ENCODE peak calls at places on chromosomes 6 and 20, in four cellular contexts. V is tibial nerve, R is mesothelial cell of epicardium, T is neural crest cell. J is an unnamed sample.

GRCh38 chr6:39370021-39370420 is 47.5 kb upstream of the KCNK16 start:
- DNase-seq in V (no peak), R (no peak), T (no peak), J (no peak)

GRCh38 chr6:22888147-22888831 is 318.9 kb downstream of the HDGFL1 start:
- DNase-seq in R (no peak), T (no peak), V (no peak), J (no peak)

GRCh38 chr6:52157301-52157930 is 28.8 kb upstream of the IL17A start:
- DNase-seq in R (no peak), V (no peak), T (no peak), J (no peak)

GRCh38 chr6:140253096-140253495 is 878.6 kb upstream of the CITED2 start:
- DNase-seq in R (no peak), V (no peak), T (no peak), J (no peak)

GRCh38 chr6:1817033-1817761 is 207.5 kb downstream of the FOXC1 start:
- DNase-seq in R (no peak), V (no peak), T (no peak), J (no peak)

GRCh38 chr20:22807646-22808045 is 223.3 kb upstream of the FOXA2 start:
- DNase-seq in V (no peak), T (no peak), R (no peak), J (no peak)

GRCh38 chr20:49445176-49445575 is 37.3 kb downstream of the KCNB1 start:
- DNase-seq in T (no peak), R (no peak), V (no peak), J (no peak)

GRCh38 chr6:39313526-39314272 is 520 bp downstream of the KCNK17 start:
- DNase-seq in V (no peak), R (no peak), T (peak), J (no peak)

GRCh38 chr20:7608246-7608645 is 332.0 kb downstream of the HAO1 start:
- DNase-seq in R (no peak), T (peak), V (no peak), J (no peak)

GRCh38 chr6:23704655-23705054 is 421.4 kb upstream of the NRSN1 start:
- DNase-seq in V (no peak), T (no peak), R (no peak), J (no peak)

GRCh38 chr20:9079038-9079731 is 10.3 kb downstream of the PLCB4 start:
- DNase-seq in R (no peak), T (no peak), V (no peak), J (no peak)

GRCh38 chr6:150267686-150268561 is 100.9 kb upstream of the IYD start:
- DNase-seq in V (peak), T (no peak), R (no peak), J (no peak)
- TF ChIP-seq CTCF in V (no peak), T (no peak), R (no peak), J (no peak)

GRCh38 chr6:136030131-136030530 is 178.6 kb downstream of the PDE7B start:
- DNase-seq in R (no peak), T (no peak), V (no peak), J (no peak)

GRCh38 chr6:136036071-136036380 is 184.5 kb downstream of the PDE7B start:
- DNase-seq in T (no peak), V (no peak), R (no peak), J (no peak)

GRCh38 chr6:136035378-136036070 is 184.0 kb downstream of the PDE7B start:
- DNase-seq in T (no peak), R (no peak), V (no peak), J (no peak)

GRCh38 chr6:136034422-136034821 is 182.9 kb downstream of the PDE7B start:
- DNase-seq in T (no peak), R (no peak), V (no peak), J (no peak)

DNA sequence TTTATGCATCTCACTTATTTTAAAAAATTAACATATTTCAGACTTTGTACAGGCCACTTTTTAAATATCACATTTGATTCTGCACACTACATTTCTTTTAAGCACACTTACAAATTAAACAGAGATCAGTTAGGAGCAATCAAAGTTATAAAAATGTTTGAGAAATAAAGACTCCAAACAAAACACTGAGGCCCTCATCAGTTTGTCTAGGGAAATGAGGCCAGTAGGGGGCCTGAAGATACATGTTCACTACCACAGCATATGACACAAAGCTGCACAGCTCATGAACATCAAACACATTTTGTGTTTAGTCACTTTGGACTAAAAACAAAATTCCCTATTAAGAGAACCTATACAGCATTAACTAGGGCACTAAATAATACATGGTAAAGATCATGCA is 180.5 kb downstream of the PDE7B start:
- DNase-seq in V (peak), T (no peak), R (no peak), J (no peak)
- TF ChIP-seq CTCF in V (no peak), T (peak), R (peak), J (no peak)

GRCh38 chr6:37696841-37697735 is 595 bp downstream of the MDGA1 start:
- DNase-seq in R (peak), V (peak), T (peak), J (peak)
- TF ChIP-seq CTCF in R (no peak), V (no peak), T (peak), J (no peak)

DNA sequence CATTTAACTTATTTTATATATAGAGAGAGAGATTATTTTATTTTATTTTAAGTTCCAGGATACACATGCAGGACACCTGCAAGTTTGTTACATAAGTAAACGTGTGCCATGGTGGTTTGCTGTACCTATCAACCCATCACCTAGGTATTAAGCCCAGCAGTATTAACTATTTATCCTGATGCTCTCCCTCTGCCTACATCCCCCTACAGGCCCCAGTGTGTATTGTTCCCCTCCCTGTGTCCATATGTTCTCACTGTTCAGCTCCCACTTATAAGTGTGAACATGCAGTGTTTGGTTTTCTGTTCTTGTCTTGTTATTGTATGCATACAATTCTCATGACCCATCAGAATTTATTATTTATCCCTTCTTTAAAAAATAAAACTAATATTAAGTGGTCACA is 34.6 kb downstream of the FKBP1C start:
- DNase-seq in T (no peak), R (no peak), V (no peak), J (no peak)
- TF ChIP-seq CTCF in T (peak), R (no peak), V (no peak), J (no peak)

DNA sequence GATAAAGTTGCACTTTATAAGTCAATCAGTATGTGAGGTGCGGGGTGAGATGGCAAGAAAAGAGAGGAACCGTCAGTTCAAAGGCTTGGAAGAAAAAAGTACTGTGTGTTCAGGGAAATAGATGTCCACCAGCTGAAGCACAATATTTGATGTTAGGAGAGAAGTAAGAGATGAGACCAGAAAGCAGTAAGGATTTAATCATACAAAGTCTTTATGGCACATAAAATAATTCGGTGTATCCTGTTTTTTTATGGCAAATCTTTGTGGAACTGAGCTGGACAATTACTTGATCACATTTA is 197.2 kb downstream of the FAXC start:
- DNase-seq in R (no peak), V (no peak), T (no peak), J (no peak)
- TF ChIP-seq CTCF in R (no peak), V (no peak), T (no peak), J (no peak)

J was measured in natural killer cell.